ENCODE peak calls at places on chromosomes 16 and 17, in six cellular contexts. One of them, this sample, is unnamed.

GRCh38 chr16:75443301-75443700 is 10.0 kb upstream of the CFDP1 start:
- DNase-seq in adrenal gland: no peak
- DNase-seq in AG04450: no peak
- DNase-seq in GM23338: no peak
- DNase-seq in heart left ventricle: no peak
- DNase-seq in OCI-LY7: no peak
- DNase-seq in this sample: no peak

GRCh38 chr17:67617304-67617899 is 100.3 kb upstream of the NOL11 start:
- DNase-seq in adrenal gland: peak
- DNase-seq in AG04450: no peak
- DNase-seq in GM23338: no peak
- DNase-seq in heart left ventricle: no peak
- DNase-seq in OCI-LY7: no peak
- DNase-seq in this sample: no peak

GRCh38 chr17:73232587-73233373 is 28.9 kb downstream of the CPSF4L start:
- DNase-seq in adrenal gland: peak
- DNase-seq in AG04450: no peak
- DNase-seq in GM23338: peak
- DNase-seq in heart left ventricle: peak
- DNase-seq in OCI-LY7: peak
- DNase-seq in this sample: peak

GRCh38 chr17:52606098-52606497 is 447.6 kb upstream of the CA10 start:
- DNase-seq in adrenal gland: no peak
- DNase-seq in AG04450: no peak
- DNase-seq in GM23338: no peak
- DNase-seq in heart left ventricle: no peak
- DNase-seq in OCI-LY7: no peak
- DNase-seq in this sample: no peak

GRCh38 chr16:10827691-10828341 is 9.2 kb upstream of the TVP23A start:
- DNase-seq in adrenal gland: peak
- DNase-seq in AG04450: peak
- DNase-seq in GM23338: no peak
- DNase-seq in heart left ventricle: peak
- DNase-seq in OCI-LY7: no peak
- DNase-seq in this sample: peak

GRCh38 chr16:69397821-69398521 is 12.2 kb upstream of the TERF2 start:
- DNase-seq in adrenal gland: peak
- DNase-seq in AG04450: no peak
- DNase-seq in GM23338: peak
- DNase-seq in heart left ventricle: peak
- DNase-seq in OCI-LY7: peak
- DNase-seq in this sample: no peak

GRCh38 chr17:80766290-80766689 is 221.7 kb downstream of the RPTOR start:
- DNase-seq in adrenal gland: no peak
- DNase-seq in AG04450: no peak
- DNase-seq in GM23338: no peak
- DNase-seq in heart left ventricle: no peak
- DNase-seq in OCI-LY7: no peak
- DNase-seq in this sample: no peak

GRCh38 chr16:2216330-2216729 is 1.7 kb upstream of the PGP start:
- DNase-seq in adrenal gland: no peak
- DNase-seq in AG04450: no peak
- DNase-seq in GM23338: no peak
- DNase-seq in heart left ventricle: no peak
- DNase-seq in OCI-LY7: no peak
- DNase-seq in this sample: no peak

GRCh38 chr16:27149986-27150385 is 53.3 kb upstream of the KDM8 start:
- DNase-seq in adrenal gland: no peak
- DNase-seq in AG04450: no peak
- DNase-seq in GM23338: no peak
- DNase-seq in heart left ventricle: no peak
- DNase-seq in OCI-LY7: no peak
- DNase-seq in this sample: no peak

GRCh38 chr16:8370374-8371015 is 219.8 kb downstream of the TMEM114 start:
- DNase-seq in adrenal gland: no peak
- DNase-seq in AG04450: no peak
- DNase-seq in GM23338: peak
- DNase-seq in heart left ventricle: no peak
- DNase-seq in OCI-LY7: no peak
- DNase-seq in this sample: no peak

GRCh38 chr17:12637015-12637414 is 28.7 kb upstream of the MYOCD start:
- DNase-seq in adrenal gland: no peak
- DNase-seq in AG04450: peak
- DNase-seq in GM23338: no peak
- DNase-seq in heart left ventricle: no peak
- DNase-seq in OCI-LY7: no peak
- DNase-seq in this sample: no peak

GRCh38 chr16:78993342-78993741 is 607.2 kb downstream of the MAF start:
- DNase-seq in adrenal gland: no peak
- DNase-seq in AG04450: no peak
- DNase-seq in GM23338: no peak
- DNase-seq in heart left ventricle: peak
- DNase-seq in OCI-LY7: no peak
- DNase-seq in this sample: no peak

GRCh38 chr16:50632927-50633800 is 47.9 kb downstream of the SNX20 start:
- DNase-seq in adrenal gland: no peak
- DNase-seq in AG04450: no peak
- DNase-seq in GM23338: no peak
- DNase-seq in heart left ventricle: no peak
- DNase-seq in OCI-LY7: no peak
- DNase-seq in this sample: no peak

GRCh38 chr16:8551388-8552332 is 38.7 kb downstream of the TMEM114 start:
- DNase-seq in adrenal gland: no peak
- DNase-seq in AG04450: no peak
- DNase-seq in GM23338: no peak
- DNase-seq in heart left ventricle: no peak
- DNase-seq in OCI-LY7: no peak
- DNase-seq in this sample: no peak

GRCh38 chr17:2929881-2930533 is 133.4 kb downstream of the OR1D5 start:
- DNase-seq in adrenal gland: no peak
- DNase-seq in AG04450: no peak
- DNase-seq in GM23338: peak
- DNase-seq in heart left ventricle: no peak
- DNase-seq in OCI-LY7: peak
- DNase-seq in this sample: no peak

GRCh38 chr17:17141279-17141678 is 64.9 kb downstream of the PLD6 start:
- DNase-seq in adrenal gland: no peak
- DNase-seq in AG04450: no peak
- DNase-seq in GM23338: no peak
- DNase-seq in heart left ventricle: no peak
- DNase-seq in OCI-LY7: no peak
- DNase-seq in this sample: peak

GRCh38 chr17:67278363-67278762 is 33.4 kb upstream of the HELZ start:
- DNase-seq in adrenal gland: no peak
- DNase-seq in AG04450: no peak
- DNase-seq in GM23338: no peak
- DNase-seq in heart left ventricle: no peak
- DNase-seq in OCI-LY7: no peak
- DNase-seq in this sample: no peak

GRCh38 chr16:4663756-4664465 is 29.5 kb upstream of the NUDT16L1 start:
- DNase-seq in adrenal gland: peak
- DNase-seq in AG04450: no peak
- DNase-seq in GM23338: no peak
- DNase-seq in heart left ventricle: peak
- DNase-seq in OCI-LY7: no peak
- DNase-seq in this sample: no peak

GRCh38 chr17:73657473-73658116 is 13.3 kb upstream of the SDK2 start:
- DNase-seq in adrenal gland: peak
- DNase-seq in AG04450: no peak
- DNase-seq in GM23338: peak
- DNase-seq in heart left ventricle: peak
- DNase-seq in OCI-LY7: peak
- DNase-seq in this sample: no peak

GRCh38 chr16:68798398-68798797 is 44.9 kb upstream of the TANGO6 start:
- DNase-seq in adrenal gland: no peak
- DNase-seq in AG04450: no peak
- DNase-seq in GM23338: peak
- DNase-seq in heart left ventricle: no peak
- DNase-seq in OCI-LY7: no peak
- DNase-seq in this sample: no peak

GRCh38 chr16:48542020-48542473 is 67.9 kb downstream of the N4BP1 start:
- DNase-seq in adrenal gland: peak
- DNase-seq in AG04450: no peak
- DNase-seq in GM23338: peak
- DNase-seq in heart left ventricle: peak
- DNase-seq in OCI-LY7: peak
- DNase-seq in this sample: peak

GRCh38 chr17:29116652-29117439 is 63.4 kb downstream of the MYO18A start:
- DNase-seq in adrenal gland: peak
- DNase-seq in AG04450: no peak
- DNase-seq in GM23338: peak
- DNase-seq in heart left ventricle: peak
- DNase-seq in OCI-LY7: peak
- DNase-seq in this sample: no peak

GRCh38 chr16:78413651-78414050 is 314.2 kb downstream of the WWOX start:
- DNase-seq in adrenal gland: no peak
- DNase-seq in AG04450: no peak
- DNase-seq in GM23338: no peak
- DNase-seq in heart left ventricle: no peak
- DNase-seq in OCI-LY7: no peak
- DNase-seq in this sample: no peak

GRCh38 chr17:6374271-6374691 is 60.6 kb downstream of the AIPL1 start:
- DNase-seq in adrenal gland: no peak
- DNase-seq in AG04450: no peak
- DNase-seq in GM23338: peak
- DNase-seq in heart left ventricle: no peak
- DNase-seq in OCI-LY7: no peak
- DNase-seq in this sample: no peak
- TF ChIP-seq CTCF in adrenal gland: no peak
- TF ChIP-seq CTCF in AG04450: no peak
- TF ChIP-seq CTCF in GM23338: no peak
- TF ChIP-seq CTCF in heart left ventricle: no peak
- TF ChIP-seq CTCF in OCI-LY7: no peak
- TF ChIP-seq CTCF in this sample: no peak

GRCh38 chr17:75090871-75091854 is 3.4 kb downstream of the SLC16A5 start:
- DNase-seq in adrenal gland: no peak
- DNase-seq in AG04450: no peak
- DNase-seq in GM23338: no peak
- DNase-seq in heart left ventricle: no peak
- DNase-seq in OCI-LY7: no peak
- DNase-seq in this sample: peak
- H3K27ac ChIP-seq in adrenal gland: no peak
- H3K27ac ChIP-seq in AG04450: no peak
- H3K27ac ChIP-seq in GM23338: peak
- H3K27ac ChIP-seq in heart left ventricle: no peak
- H3K27ac ChIP-seq in OCI-LY7: no peak
- H3K27ac ChIP-seq in this sample: peak

GRCh38 chr16:66115373-66115772 is 251.1 kb upstream of the CDH5 start:
- DNase-seq in adrenal gland: no peak
- DNase-seq in AG04450: no peak
- DNase-seq in GM23338: peak
- DNase-seq in heart left ventricle: no peak
- DNase-seq in OCI-LY7: no peak
- DNase-seq in this sample: no peak
- TF ChIP-seq CTCF in adrenal gland: no peak
- TF ChIP-seq CTCF in AG04450: no peak
- TF ChIP-seq CTCF in GM23338: peak
- TF ChIP-seq CTCF in heart left ventricle: no peak
- TF ChIP-seq CTCF in OCI-LY7: peak
- TF ChIP-seq CTCF in this sample: no peak

DNA sequence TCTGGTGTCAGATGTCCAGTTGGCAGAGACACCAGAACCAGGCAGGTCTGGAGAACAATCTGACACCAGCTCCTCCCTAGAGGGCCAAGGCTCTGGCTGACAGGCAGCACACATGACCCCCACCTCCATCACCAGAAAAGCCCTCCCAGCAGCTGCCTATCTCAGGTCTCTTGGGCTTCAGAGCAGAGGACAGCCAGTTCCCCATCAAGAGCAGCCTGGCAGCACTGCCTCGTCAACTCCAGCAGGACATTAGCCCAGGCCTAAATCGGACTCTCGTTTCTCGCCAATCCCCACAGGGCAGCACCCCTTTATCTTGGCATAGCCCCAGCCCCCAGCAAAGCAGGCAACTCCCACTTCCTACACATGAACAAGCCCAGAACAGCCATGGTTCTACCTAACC is 4.4 kb downstream of the JUP start:
- DNase-seq in adrenal gland: no peak
- DNase-seq in AG04450: no peak
- DNase-seq in GM23338: no peak
- DNase-seq in heart left ventricle: peak
- DNase-seq in OCI-LY7: no peak
- DNase-seq in this sample: peak
- H3K27ac ChIP-seq in adrenal gland: peak
- H3K27ac ChIP-seq in AG04450: no peak
- H3K27ac ChIP-seq in GM23338: peak
- H3K27ac ChIP-seq in heart left ventricle: peak
- H3K27ac ChIP-seq in OCI-LY7: no peak
- H3K27ac ChIP-seq in this sample: peak

GRCh38 chr16:17831330-17831729 is 360.6 kb upstream of the XYLT1 start:
- DNase-seq in adrenal gland: no peak
- DNase-seq in AG04450: no peak
- DNase-seq in GM23338: peak
- DNase-seq in heart left ventricle: no peak
- DNase-seq in OCI-LY7: no peak
- DNase-seq in this sample: no peak
- TF ChIP-seq CTCF in adrenal gland: no peak
- TF ChIP-seq CTCF in AG04450: peak
- TF ChIP-seq CTCF in GM23338: peak
- TF ChIP-seq CTCF in heart left ventricle: no peak
- TF ChIP-seq CTCF in OCI-LY7: no peak
- TF ChIP-seq CTCF in this sample: no peak

DNA sequence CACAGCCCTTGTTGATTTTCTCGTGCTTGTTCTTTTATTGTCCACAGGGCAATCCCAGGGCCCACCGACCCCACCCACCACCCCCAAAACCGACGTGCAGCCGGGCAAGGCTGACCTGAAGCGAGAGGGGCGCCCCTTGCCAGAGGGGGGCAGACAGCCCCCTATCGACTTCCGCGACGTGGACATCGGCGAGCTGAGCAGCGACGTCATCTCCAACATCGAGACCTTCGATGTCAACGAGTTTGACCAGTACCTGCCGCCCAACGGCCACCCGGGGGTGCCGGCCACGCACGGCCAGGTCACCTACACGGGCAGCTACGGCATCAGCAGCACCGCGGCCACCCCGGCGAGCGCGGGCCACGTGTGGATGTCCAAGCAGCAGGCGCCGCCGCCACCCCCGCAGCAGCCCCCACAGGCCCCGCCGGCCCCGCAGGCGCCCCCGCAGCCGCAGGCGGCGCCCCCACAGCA is 2.7 kb downstream of the SOX9 start:
- DNase-seq in adrenal gland: no peak
- DNase-seq in AG04450: no peak
- DNase-seq in GM23338: no peak
- DNase-seq in heart left ventricle: no peak
- DNase-seq in OCI-LY7: no peak
- DNase-seq in this sample: no peak
- H3K27ac ChIP-seq in adrenal gland: no peak
- H3K27ac ChIP-seq in AG04450: no peak
- H3K27ac ChIP-seq in GM23338: no peak
- H3K27ac ChIP-seq in heart left ventricle: peak
- H3K27ac ChIP-seq in OCI-LY7: no peak
- H3K27ac ChIP-seq in this sample: no peak